ENCODE peak calls at places on chromosomes 6 and 20, in six cellular contexts. One of them, this sample, is unnamed.

GRCh38 chr20:53818457-53819177 is 225.0 kb upstream of the ZNF217 start:
- DNase-seq in neural crest cell: no peak
- DNase-seq in nephron progenitor cell: no peak
- DNase-seq in epithelial cell of esophagus: no peak
- DNase-seq in uterus: no peak
- DNase-seq in left lung: no peak
- DNase-seq in this sample: no peak

GRCh38 chr6:167988945-167989841 is 8.3 kb upstream of the KIF25 start:
- DNase-seq in left lung: no peak
- DNase-seq in neural crest cell: no peak
- DNase-seq in nephron progenitor cell: no peak
- DNase-seq in uterus: no peak
- DNase-seq in epithelial cell of esophagus: no peak
- DNase-seq in this sample: no peak

GRCh38 chr6:111604259-111605099 is 1.2 kb downstream of the TRAF3IP2 start:
- DNase-seq in epithelial cell of esophagus: peak; percentile 76
- DNase-seq in left lung: no peak
- DNase-seq in uterus: peak; percentile 85
- DNase-seq in neural crest cell: no peak
- DNase-seq in nephron progenitor cell: no peak
- DNase-seq in this sample: no peak

GRCh38 chr20:8601542-8601912 is 467.4 kb upstream of the PLCB4 start:
- DNase-seq in left lung: no peak
- DNase-seq in nephron progenitor cell: no peak
- DNase-seq in uterus: no peak
- DNase-seq in neural crest cell: no peak
- DNase-seq in epithelial cell of esophagus: peak; percentile 14
- DNase-seq in this sample: no peak

GRCh38 chr6:18395177-18395850 is 8.2 kb downstream of the RNF144B start:
- DNase-seq in uterus: no peak
- DNase-seq in left lung: no peak
- DNase-seq in epithelial cell of esophagus: no peak
- DNase-seq in nephron progenitor cell: no peak
- DNase-seq in neural crest cell: no peak
- DNase-seq in this sample: no peak

GRCh38 chr6:30555428-30556005 is 772 bp downstream of the GNL1 start:
- DNase-seq in neural crest cell: peak; percentile 45
- DNase-seq in left lung: peak; percentile 55
- DNase-seq in nephron progenitor cell: peak; percentile 64
- DNase-seq in uterus: peak; percentile 77
- DNase-seq in epithelial cell of esophagus: peak; percentile 20
- DNase-seq in this sample: peak; percentile 22

GRCh38 chr6:89840538-89840937 is 10.9 kb downstream of the CASP8AP2 start:
- DNase-seq in epithelial cell of esophagus: no peak
- DNase-seq in neural crest cell: no peak
- DNase-seq in uterus: no peak
- DNase-seq in left lung: no peak
- DNase-seq in nephron progenitor cell: no peak
- DNase-seq in this sample: no peak

GRCh38 chr6:82362868-82363267 is 749 bp upstream of the TPBG start:
- DNase-seq in epithelial cell of esophagus: peak; percentile 55
- DNase-seq in uterus: peak; percentile 49
- DNase-seq in left lung: no peak
- DNase-seq in nephron progenitor cell: peak; percentile 23
- DNase-seq in neural crest cell: no peak
- DNase-seq in this sample: peak; percentile 41

GRCh38 chr20:53162251-53162835 is 190.2 kb downstream of the TSHZ2 start:
- DNase-seq in left lung: no peak
- DNase-seq in neural crest cell: peak; percentile 10
- DNase-seq in uterus: peak; percentile 48
- DNase-seq in epithelial cell of esophagus: peak; percentile 83
- DNase-seq in nephron progenitor cell: peak; percentile 57
- DNase-seq in this sample: peak; percentile 72

GRCh38 chr20:59948828-59949720 is 8.9 kb downstream of the FAM217B start:
- DNase-seq in nephron progenitor cell: peak; percentile 19
- DNase-seq in epithelial cell of esophagus: peak; percentile 72
- DNase-seq in neural crest cell: peak; percentile 14
- DNase-seq in uterus: peak; percentile 23
- DNase-seq in left lung: no peak
- DNase-seq in this sample: peak; percentile 45

GRCh38 chr20:21528870-21529269 is 15.0 kb upstream of the NKX2-2 start:
- DNase-seq in epithelial cell of esophagus: no peak
- DNase-seq in neural crest cell: no peak
- DNase-seq in left lung: no peak
- DNase-seq in uterus: no peak
- DNase-seq in nephron progenitor cell: no peak
- DNase-seq in this sample: no peak

GRCh38 chr20:12130781-12131180 is 213.1 kb downstream of the BTBD3 start:
- DNase-seq in neural crest cell: no peak
- DNase-seq in epithelial cell of esophagus: no peak
- DNase-seq in nephron progenitor cell: no peak
- DNase-seq in uterus: no peak
- DNase-seq in left lung: no peak
- DNase-seq in this sample: no peak

GRCh38 chr6:37053683-37054082 is 48.2 kb downstream of the FGD2 start:
- DNase-seq in neural crest cell: no peak
- DNase-seq in epithelial cell of esophagus: no peak
- DNase-seq in nephron progenitor cell: no peak
- DNase-seq in left lung: no peak
- DNase-seq in uterus: no peak
- DNase-seq in this sample: no peak

GRCh38 chr6:1044040-1044836 is 267.7 kb upstream of the FOXQ1 start:
- DNase-seq in nephron progenitor cell: no peak
- DNase-seq in left lung: no peak
- DNase-seq in epithelial cell of esophagus: no peak
- DNase-seq in neural crest cell: no peak
- DNase-seq in uterus: no peak
- DNase-seq in this sample: no peak
- TF ChIP-seq CTCF in nephron progenitor cell: no peak
- TF ChIP-seq CTCF in left lung: no peak
- TF ChIP-seq CTCF in epithelial cell of esophagus: no peak
- TF ChIP-seq CTCF in neural crest cell: no peak
- TF ChIP-seq CTCF in uterus: no peak
- TF ChIP-seq CTCF in this sample: no peak

GRCh38 chr6:109009761-109010612 is 84.7 kb downstream of the SESN1 start:
- DNase-seq in epithelial cell of esophagus: no peak
- DNase-seq in uterus: no peak
- DNase-seq in nephron progenitor cell: no peak
- DNase-seq in left lung: no peak
- DNase-seq in neural crest cell: no peak
- DNase-seq in this sample: no peak

GRCh38 chr6:109008061-109008460 is 86.6 kb downstream of the SESN1 start:
- DNase-seq in epithelial cell of esophagus: no peak
- DNase-seq in uterus: no peak
- DNase-seq in neural crest cell: no peak
- DNase-seq in nephron progenitor cell: no peak
- DNase-seq in left lung: no peak
- DNase-seq in this sample: peak; percentile 11

GRCh38 chr6:109008537-109008950 is 86.1 kb downstream of the SESN1 start:
- DNase-seq in neural crest cell: no peak
- DNase-seq in uterus: no peak
- DNase-seq in epithelial cell of esophagus: no peak
- DNase-seq in nephron progenitor cell: no peak
- DNase-seq in left lung: no peak
- DNase-seq in this sample: no peak

GRCh38 chr6:109010703-109011102 is 83.9 kb downstream of the SESN1 start:
- DNase-seq in epithelial cell of esophagus: no peak
- DNase-seq in nephron progenitor cell: no peak
- DNase-seq in left lung: no peak
- DNase-seq in uterus: no peak
- DNase-seq in neural crest cell: no peak
- DNase-seq in this sample: no peak

GRCh38 chr6:109008951-109009760 is 85.5 kb downstream of the SESN1 start:
- DNase-seq in left lung: peak; percentile 94
- DNase-seq in neural crest cell: peak; percentile 78
- DNase-seq in nephron progenitor cell: peak; percentile 97
- DNase-seq in uterus: peak; percentile 93
- DNase-seq in epithelial cell of esophagus: peak; percentile 96
- DNase-seq in this sample: peak; percentile 87
- TF ChIP-seq CTCF in left lung: peak; percentile 64
- TF ChIP-seq CTCF in neural crest cell: peak; percentile 46
- TF ChIP-seq CTCF in nephron progenitor cell: no peak
- TF ChIP-seq CTCF in uterus: peak; percentile 48
- TF ChIP-seq CTCF in epithelial cell of esophagus: peak; percentile 11
- TF ChIP-seq CTCF in this sample: peak; percentile 8

DNA sequence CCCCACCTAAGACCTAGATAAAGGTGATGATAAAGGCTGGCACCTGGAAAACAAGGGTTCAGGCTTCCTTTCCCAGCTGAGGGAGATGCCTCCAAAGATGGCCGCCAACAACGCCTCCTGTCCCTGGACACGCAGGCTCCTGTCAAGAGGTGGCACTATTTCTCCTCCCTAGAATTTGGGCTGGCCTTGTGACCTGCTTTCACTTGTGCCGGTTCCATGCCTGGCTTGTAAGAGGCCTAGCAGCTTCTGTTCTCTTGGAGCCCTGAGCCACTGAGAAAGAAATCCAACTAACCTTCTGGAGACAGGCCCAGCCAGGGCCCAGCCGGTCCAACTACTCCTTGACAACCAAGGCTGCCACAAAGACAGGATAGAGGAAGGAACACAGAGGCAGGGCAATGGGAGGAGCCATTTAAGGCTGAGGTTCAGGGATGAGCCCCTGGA is 60.2 kb upstream of the RALY start:
- DNase-seq in left lung: peak; percentile 39
- DNase-seq in nephron progenitor cell: peak; percentile 36
- DNase-seq in neural crest cell: peak; percentile 35
- DNase-seq in uterus: peak; percentile 27
- DNase-seq in epithelial cell of esophagus: peak; percentile 78
- DNase-seq in this sample: no peak
- TF ChIP-seq CTCF in left lung: peak; percentile 30
- TF ChIP-seq CTCF in nephron progenitor cell: peak; percentile 24
- TF ChIP-seq CTCF in neural crest cell: peak; percentile 50
- TF ChIP-seq CTCF in uterus: peak; percentile 12
- TF ChIP-seq CTCF in epithelial cell of esophagus: peak; percentile 68
- TF ChIP-seq CTCF in this sample: peak; percentile 84

GRCh38 chr6:44150317-44150917 is 8.2 kb upstream of the CAPN11 start:
- DNase-seq in uterus: no peak
- DNase-seq in nephron progenitor cell: no peak
- DNase-seq in left lung: no peak
- DNase-seq in epithelial cell of esophagus: no peak
- DNase-seq in neural crest cell: no peak
- DNase-seq in this sample: no peak

GRCh38 chr6:44154067-44154466 is 4.6 kb upstream of the CAPN11 start:
- DNase-seq in left lung: no peak
- DNase-seq in uterus: no peak
- DNase-seq in neural crest cell: no peak
- DNase-seq in epithelial cell of esophagus: no peak
- DNase-seq in nephron progenitor cell: no peak
- DNase-seq in this sample: no peak

GRCh38 chr6:44152533-44152932 is 6.1 kb upstream of the CAPN11 start:
- DNase-seq in uterus: no peak
- DNase-seq in nephron progenitor cell: no peak
- DNase-seq in neural crest cell: no peak
- DNase-seq in epithelial cell of esophagus: no peak
- DNase-seq in left lung: no peak
- DNase-seq in this sample: no peak

GRCh38 chr6:44151348-44152108 is 7.1 kb upstream of the CAPN11 start:
- DNase-seq in epithelial cell of esophagus: peak; percentile 82
- DNase-seq in neural crest cell: peak; percentile 83
- DNase-seq in uterus: peak; percentile 66
- DNase-seq in nephron progenitor cell: peak; percentile 92
- DNase-seq in left lung: peak; percentile 75
- DNase-seq in this sample: peak; percentile 20

DNA sequence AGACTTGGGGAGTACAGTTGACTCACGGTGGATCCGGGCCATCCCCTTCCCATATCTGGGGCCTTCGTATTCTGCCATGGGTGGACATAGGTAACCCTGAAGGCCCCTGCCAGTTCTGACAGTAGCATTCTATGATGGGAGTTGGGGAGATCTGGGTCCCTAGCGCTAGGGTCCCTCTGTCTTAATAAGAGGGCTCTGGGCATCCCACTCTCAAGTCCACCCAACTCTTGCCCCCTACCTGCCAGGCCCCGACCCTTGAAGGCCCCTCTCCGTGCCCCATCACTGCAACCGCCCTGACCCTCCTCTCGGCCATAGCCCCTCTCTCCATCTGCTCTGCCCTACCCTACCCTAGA is 6.5 kb upstream of the CAPN11 start:
- DNase-seq in neural crest cell: no peak
- DNase-seq in epithelial cell of esophagus: no peak
- DNase-seq in left lung: no peak
- DNase-seq in uterus: no peak
- DNase-seq in nephron progenitor cell: no peak
- DNase-seq in this sample: no peak
- TF ChIP-seq CTCF in neural crest cell: peak; percentile 17
- TF ChIP-seq CTCF in epithelial cell of esophagus: no peak
- TF ChIP-seq CTCF in left lung: peak; percentile 52
- TF ChIP-seq CTCF in uterus: no peak
- TF ChIP-seq CTCF in nephron progenitor cell: no peak
- TF ChIP-seq CTCF in this sample: no peak

This sample was measured in foreskin keratinocyte.